ENCODE peak calls at places on chromosomes 16 and 17, in ten cellular contexts. V is occipital lobe, B is progenitor cell of endocrine pancreas, M is EL, Y is GM23248, K is mammary epithelial cell, T is hepatic stellate cell, P is bronchial epithelial cell, I is COR-L47, G is KG1. W is an unnamed sample.

GRCh38 chr17:74512041-74512440 is 19.2 kb downstream of the CD300LB start:
- DNase-seq in G (no peak), Y (peak; percentile 94), P (no peak), K (no peak), I (no peak), T (no peak), M (no peak), V (no peak), B (no peak), W (no peak)

GRCh38 chr17:77366206-77366557 is 225.4 kb downstream of the SEC14L1 start:
- DNase-seq in V (no peak), I (peak; percentile 62), B (no peak), T (no peak), M (no peak), G (no peak), Y (peak; percentile 46), P (peak; percentile 41), K (no peak), W (no peak)

GRCh38 chr17:21019976-21020575 is 22.7 kb downstream of the USP22 start:
- DNase-seq in P (no peak), I (no peak), B (no peak), M (no peak), T (peak; percentile 59), G (no peak), V (peak; percentile 32), Y (peak; percentile 62), K (no peak), W (peak; percentile 56)

GRCh38 chr17:49361129-49361901 is 735 bp downstream of the ZNF652 start:
- DNase-seq in K (peak; percentile 55), M (peak; percentile 57), P (peak; percentile 58), Y (peak; percentile 64), T (peak; percentile 42), I (peak; percentile 63), G (peak; percentile 73), B (peak; percentile 38), V (peak; percentile 38), W (no peak)

GRCh38 chr16:50506543-50506937 is 41.7 kb upstream of the NKD1 start:
- DNase-seq in P (no peak), M (no peak), I (no peak), K (no peak), T (no peak), Y (no peak), V (no peak), B (no peak), G (no peak), W (no peak)

GRCh38 chr16:1172651-1173050 is 19.7 kb downstream of the CACNA1H start:
- DNase-seq in V (no peak), I (no peak), K (no peak), M (no peak), T (no peak), Y (no peak), G (no peak), P (no peak), B (no peak), W (no peak)

GRCh38 chr17:58219789-58220183 is 731 bp upstream of the MKS1 start:
- DNase-seq in T (no peak), V (no peak), B (no peak), P (peak; percentile 37), Y (peak; percentile 57), G (no peak), M (no peak), I (no peak), K (peak; percentile 25), W (peak; percentile 53)

GRCh38 chr17:48894886-48895285 is 2.3 kb downstream of the ATP5MC1 start:
- DNase-seq in V (no peak), G (no peak), Y (no peak), B (no peak), T (no peak), M (no peak), I (no peak), K (no peak), P (no peak), W (no peak)

GRCh38 chr17:78992542-78993212 is 13.0 kb upstream of the LGALS3BP start:
- DNase-seq in B (no peak), G (no peak), V (no peak), M (no peak), P (no peak), I (no peak), K (no peak), Y (no peak), T (no peak), W (no peak)

GRCh38 chr16:87806608-87807546 is 41.1 kb upstream of the KLHDC4 start:
- DNase-seq in Y (peak; percentile 94), G (no peak), T (peak; percentile 94), B (no peak), K (peak; percentile 99), V (peak; percentile 46), M (peak; percentile 91), I (peak; percentile 97), P (peak; percentile 98), W (peak; percentile 75)

GRCh38 chr16:57469046-57469445 is 6.6 kb downstream of the POLR2C start:
- DNase-seq in G (no peak), I (no peak), K (no peak), Y (no peak), M (no peak), T (no peak), V (no peak), B (no peak), P (no peak), W (no peak)

GRCh38 chr16:85954927-85955539 is 56.1 kb downstream of the IRF8 start:
- DNase-seq in V (no peak), T (no peak), K (no peak), Y (no peak), B (no peak), G (no peak), I (no peak), M (no peak), P (no peak), W (no peak)

GRCh38 chr16:1771864-1772361 is 570 bp upstream of the NME3 start:
- DNase-seq in P (no peak), Y (no peak), T (no peak), B (no peak), I (no peak), G (no peak), K (no peak), V (no peak), M (no peak), W (no peak)

GRCh38 chr16:87457724-87458423 is 35.0 kb downstream of the ZCCHC14 start:
- DNase-seq in P (peak; percentile 89), G (no peak), Y (peak; percentile 98), M (peak; percentile 98), I (no peak), B (no peak), T (peak; percentile 84), K (peak; percentile 98), V (no peak), W (peak; percentile 98)

GRCh38 chr17:17684901-17685774 is 3.9 kb downstream of the RAI1 start:
- DNase-seq in M (no peak), B (no peak), P (peak; percentile 33), G (no peak), K (peak; percentile 32), Y (peak; percentile 67), I (no peak), T (no peak), V (no peak), W (no peak)

GRCh38 chr17:79633154-79633553 is 22.3 kb upstream of the RBFOX3 start:
- DNase-seq in B (peak; percentile 4), M (no peak), K (no peak), T (no peak), G (no peak), I (no peak), Y (no peak), P (no peak), V (no peak), W (no peak)

GRCh38 chr17:20156196-20157077 is 147.3 kb downstream of the SPECC1 start:
- DNase-seq in I (peak; percentile 1), M (peak; percentile 56), B (peak; percentile 42), P (peak; percentile 73), V (no peak), T (peak; percentile 53), K (peak; percentile 86), Y (peak; percentile 47), G (no peak), W (peak; percentile 3)

GRCh38 chr16:22683730-22684280 is 130.2 kb upstream of the HS3ST2 start:
- DNase-seq in I (no peak), Y (no peak), G (no peak), M (no peak), T (no peak), B (no peak), V (no peak), K (no peak), P (no peak), W (no peak)

GRCh38 chr17:81160747-81161453 is 4.4 kb upstream of the PVALEF start:
- DNase-seq in P (no peak), V (no peak), B (no peak), M (no peak), Y (no peak), T (no peak), I (no peak), G (no peak), K (no peak), W (no peak)

GRCh38 chr16:68993421-68993820 is 112.0 kb upstream of the HAS3 start:
- DNase-seq in Y (no peak), I (no peak), K (no peak), B (no peak), P (peak; percentile 22), T (no peak), M (no peak), V (no peak), G (no peak), W (no peak)

GRCh38 chr16:85461814-85462404 is 151.2 kb upstream of the GSE1 start:
- DNase-seq in T (peak; percentile 73), M (peak; percentile 30), V (no peak), G (no peak), B (no peak), Y (peak; percentile 76), I (peak; percentile 82), K (no peak), P (no peak), W (peak; percentile 61)